ENCODE peak calls at places on chromosomes 16 and 17, in four cellular contexts. C is osteocyte, W is A673, O is lower leg skin. A is an unnamed sample.

GRCh38 chr17:65243838-65244237 is 106.7 kb downstream of the RGS9 start:
- DNase-seq in W (peak), O (peak), C (no peak), A (peak)

GRCh38 chr17:78368854-78369495 is 9.1 kb upstream of the SOCS3 start:
- DNase-seq in W (no peak), O (no peak), C (no peak), A (no peak)

GRCh38 chr16:8594149-8594666 is 3.9 kb upstream of the TMEM114 start:
- DNase-seq in O (no peak), W (peak), C (no peak), A (no peak)

GRCh38 chr17:48576479-48577309 is 1.5 kb downstream of the HOXB4 start:
- DNase-seq in W (peak), O (no peak), C (no peak), A (no peak)

GRCh38 chr17:4110152-4110551 is 32.7 kb downstream of the ZZEF1 start:
- DNase-seq in C (no peak), W (no peak), O (no peak), A (no peak)

GRCh38 chr17:17816240-17816814 is 20.5 kb downstream of the SREBF1 start:
- DNase-seq in O (no peak), W (no peak), C (no peak), A (no peak)

GRCh38 chr17:47905221-47905733 is 9.2 kb downstream of the SP2 start:
- DNase-seq in C (no peak), W (no peak), O (peak), A (no peak)

GRCh38 chr17:44672479-44673093 is 16.3 kb downstream of the MEIOC start:
- DNase-seq in W (peak), O (no peak), C (no peak), A (no peak)

GRCh38 chr17:40810505-40810904 is 10.7 kb upstream of the KRT28 start:
- DNase-seq in O (no peak), C (no peak), W (no peak), A (no peak)

GRCh38 chr16:47413041-47413440 is 47.8 kb downstream of the ITFG1 start:
- DNase-seq in C (no peak), O (no peak), W (no peak), A (no peak)

GRCh38 chr17:48236681-48237134 is 129.1 kb downstream of the SNX11 start:
- DNase-seq in W (peak), C (no peak), O (no peak), A (no peak)

GRCh38 chr16:57863434-57864160 is 61.3 kb upstream of the KIFC3 start:
- DNase-seq in W (peak), O (peak), C (peak), A (no peak)

GRCh38 chr16:16861546-16861945 is 482.6 kb downstream of the NPIPA7 start:
- DNase-seq in O (peak), C (no peak), W (peak), A (peak)

GRCh38 chr16:89541792-89542191 is 18.7 kb upstream of the RPL13 start:
- DNase-seq in O (no peak), C (no peak), W (no peak), A (no peak)

GRCh38 chr16:30700491-30700890 is 1.5 kb downstream of the SRCAP start:
- DNase-seq in C (no peak), O (no peak), W (no peak), A (no peak)

GRCh38 chr17:44218344-44219125 is 940 bp downstream of the UBTF start:
- DNase-seq in O (peak), W (peak), C (peak), A (peak)

GRCh38 chr16:24013733-24014645 is 178.2 kb downstream of the PRKCB start:
- DNase-seq in W (peak), O (peak), C (no peak), A (no peak)

GRCh38 chr16:21023509-21024202 is 123.1 kb downstream of the LYRM1 start:
- DNase-seq in W (no peak), C (no peak), O (no peak), A (no peak)

GRCh38 chr17:78032166-78032565 is 73.7 kb downstream of the TNRC6C start:
- DNase-seq in W (no peak), C (no peak), O (no peak), A (no peak)

GRCh38 chr17:66495035-66495434 is 192.6 kb downstream of the PRKCA start:
- DNase-seq in C (no peak), O (no peak), W (no peak), A (no peak)

GRCh38 chr16:70737377-70738082 is 51.7 kb upstream of the MTSS2 start:
- DNase-seq in C (peak), O (peak), W (no peak), A (no peak)

GRCh38 chr16:11742536-11743307 is at the start of gene TXNDC11:
- DNase-seq in W (peak), O (peak), C (peak), A (peak)

GRCh38 chr16:28924762-28925385 is at the start of gene RABEP2:
- DNase-seq in W (peak), C (peak), O (peak), A (peak)

GRCh38 chr17:77352441-77352840 is 211.7 kb downstream of the SEC14L1 start:
- DNase-seq in O (peak), W (no peak), C (peak), A (peak)

GRCh38 chr16:67431805-67432476 is 1.0 kb downstream of the HSD11B2 start:
- DNase-seq in W (no peak), O (no peak), C (no peak), A (no peak)

GRCh38 chr17:5516060-5516792 is 29.9 kb downstream of the MIS12 start:
- DNase-seq in C (no peak), W (no peak), O (no peak), A (no peak)

GRCh38 chr16:24696699-24697098 is 32.8 kb upstream of the TNRC6A start:
- DNase-seq in W (no peak), O (no peak), C (no peak), A (no peak)

GRCh38 chr16:85460983-85461813 is 151.9 kb upstream of the GSE1 start:
- DNase-seq in W (peak), O (no peak), C (no peak), A (no peak)

GRCh38 chr17:68591583-68591982 is 9.6 kb downstream of the FAM20A start:
- DNase-seq in O (no peak), C (peak), W (no peak), A (no peak)

DNA sequence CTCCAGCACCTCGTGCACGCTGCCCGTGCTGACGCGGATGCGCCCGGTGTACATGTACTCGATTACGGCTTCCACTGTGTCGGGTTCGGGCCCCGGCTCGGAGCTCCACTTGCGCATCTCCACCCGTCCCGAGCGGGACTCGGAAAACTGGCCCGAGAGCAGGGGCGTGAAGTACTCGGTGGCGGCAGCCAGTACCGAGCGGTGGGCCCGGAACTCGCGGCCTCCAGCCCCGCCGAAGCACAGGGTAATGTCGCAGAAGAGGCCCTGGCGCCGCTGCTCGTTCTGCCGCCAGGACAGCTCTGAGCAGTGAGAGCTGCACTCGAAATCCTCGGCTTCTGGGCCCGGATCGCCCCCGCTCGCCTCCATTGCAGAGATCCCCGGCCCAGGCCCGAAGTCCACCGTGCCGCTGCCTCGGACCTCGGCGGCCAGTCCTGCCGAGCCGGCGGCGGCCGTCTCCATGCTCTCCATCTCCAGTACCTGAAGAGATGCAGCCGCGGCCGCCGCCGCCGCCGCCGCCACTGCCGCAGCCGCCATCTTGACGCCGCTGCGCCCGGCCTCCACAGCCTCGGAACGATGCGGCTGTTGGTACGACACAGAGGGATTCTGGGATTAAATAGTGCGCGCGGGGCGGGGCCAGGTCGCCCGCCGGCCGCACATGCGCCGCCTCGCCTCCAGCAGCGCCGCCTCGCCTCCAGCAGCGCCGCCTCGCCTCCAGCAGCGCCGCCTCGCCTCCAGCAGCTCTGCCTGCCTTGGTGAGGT is at the start of gene KLHL11:
- DNase-seq in W (peak), C (peak), O (peak), A (peak)
- TF ChIP-seq CTCF in W (no peak), C (no peak), O (no peak), A (no peak)

GRCh38 chr16:13397126-13397525 is 495.7 kb downstream of the SHISA9 start:
- DNase-seq in C (no peak), O (no peak), W (no peak), A (no peak)

GRCh38 chr16:13402601-13403000 is 501.2 kb downstream of the SHISA9 start:
- DNase-seq in C (no peak), W (no peak), O (no peak), A (no peak)

GRCh38 chr16:13403326-13403725 is 501.9 kb downstream of the SHISA9 start:
- DNase-seq in W (no peak), C (no peak), O (no peak), A (no peak)

GRCh38 chr16:13401631-13402030 is 500.2 kb downstream of the SHISA9 start:
- DNase-seq in W (no peak), C (no peak), O (no peak), A (no peak)
- TF ChIP-seq CTCF in W (no peak), C (no peak), O (no peak), A (no peak)

GRCh38 chr17:50539762-50540440 is 7.1 kb upstream of the SPATA20 start:
- DNase-seq in C (no peak), W (no peak), O (peak), A (no peak)

GRCh38 chr17:50540485-50541401 is 6.2 kb upstream of the SPATA20 start:
- DNase-seq in W (no peak), C (no peak), O (no peak), A (no peak)

GRCh38 chr17:50541402-50541915 is 5.5 kb upstream of the SPATA20 start:
- DNase-seq in W (no peak), C (no peak), O (no peak), A (no peak)

GRCh38 chr17:50542795-50543774 is 3.9 kb upstream of the SPATA20 start:
- DNase-seq in W (no peak), C (no peak), O (peak), A (no peak)

DNA sequence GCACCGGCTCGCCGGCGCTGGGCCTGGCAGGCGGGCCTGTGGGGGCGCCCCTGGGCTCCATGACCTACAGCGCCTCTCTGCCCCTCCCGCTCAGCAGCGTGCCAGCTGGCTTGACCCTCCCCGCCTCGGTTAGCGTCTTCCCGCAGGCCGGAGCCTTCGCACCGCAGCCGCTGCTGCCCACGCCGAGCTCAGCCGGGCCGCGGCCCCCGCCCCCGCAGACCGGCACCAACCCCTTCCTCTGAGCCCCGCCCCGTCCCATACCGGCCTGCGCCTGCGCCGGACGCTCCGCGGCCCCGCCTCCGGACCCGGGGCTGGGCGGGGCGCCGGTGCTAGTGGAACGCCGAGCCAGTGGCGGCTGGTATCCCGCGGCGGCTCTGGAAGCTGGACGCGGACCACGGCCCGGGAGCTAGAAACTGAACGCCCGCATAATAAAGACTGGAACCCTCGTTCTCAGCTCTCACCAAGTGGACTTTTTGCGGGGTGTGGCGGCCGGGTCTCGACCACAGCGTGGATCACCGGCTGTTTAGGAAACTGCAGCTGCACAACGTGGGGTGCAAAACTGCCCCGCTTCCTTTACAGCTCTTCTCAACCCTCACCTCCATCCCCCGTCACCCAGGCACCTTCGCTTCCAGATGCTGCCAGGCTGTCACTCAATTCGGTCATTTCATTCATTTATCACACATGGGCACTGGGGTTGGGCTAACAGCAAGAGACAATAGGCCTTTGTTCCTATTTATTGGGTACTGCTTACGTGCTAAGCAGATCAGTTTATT is 4.9 kb upstream of the SPATA20 start:
- DNase-seq in W (peak), O (peak), C (peak), A (peak)
- TF ChIP-seq CTCF in W (peak), O (no peak), C (peak), A (peak)

GRCh38 chr16:81748476-81749198 is 30.5 kb upstream of the PLCG2 start:
- DNase-seq in W (no peak), C (no peak), O (no peak), A (no peak)
- TF ChIP-seq CTCF in W (no peak), C (no peak), O (no peak), A (no peak)

GRCh38 chr16:1942810-1943726 is at the start of gene MSRB1:
- DNase-seq in O (peak), C (peak), W (peak), A (peak)

GRCh38 chr16:1941924-1942809 is 832 bp downstream of the MSRB1 start:
- DNase-seq in W (no peak), C (no peak), O (no peak), A (no peak)

GRCh38 chr16:1938910-1939309 is 4.1 kb downstream of the MSRB1 start:
- DNase-seq in O (no peak), W (no peak), C (no peak), A (no peak)

GRCh38 chr16:1940273-1941161 is 2.5 kb downstream of the MSRB1 start:
- DNase-seq in W (no peak), C (no peak), O (no peak), A (no peak)

DNA sequence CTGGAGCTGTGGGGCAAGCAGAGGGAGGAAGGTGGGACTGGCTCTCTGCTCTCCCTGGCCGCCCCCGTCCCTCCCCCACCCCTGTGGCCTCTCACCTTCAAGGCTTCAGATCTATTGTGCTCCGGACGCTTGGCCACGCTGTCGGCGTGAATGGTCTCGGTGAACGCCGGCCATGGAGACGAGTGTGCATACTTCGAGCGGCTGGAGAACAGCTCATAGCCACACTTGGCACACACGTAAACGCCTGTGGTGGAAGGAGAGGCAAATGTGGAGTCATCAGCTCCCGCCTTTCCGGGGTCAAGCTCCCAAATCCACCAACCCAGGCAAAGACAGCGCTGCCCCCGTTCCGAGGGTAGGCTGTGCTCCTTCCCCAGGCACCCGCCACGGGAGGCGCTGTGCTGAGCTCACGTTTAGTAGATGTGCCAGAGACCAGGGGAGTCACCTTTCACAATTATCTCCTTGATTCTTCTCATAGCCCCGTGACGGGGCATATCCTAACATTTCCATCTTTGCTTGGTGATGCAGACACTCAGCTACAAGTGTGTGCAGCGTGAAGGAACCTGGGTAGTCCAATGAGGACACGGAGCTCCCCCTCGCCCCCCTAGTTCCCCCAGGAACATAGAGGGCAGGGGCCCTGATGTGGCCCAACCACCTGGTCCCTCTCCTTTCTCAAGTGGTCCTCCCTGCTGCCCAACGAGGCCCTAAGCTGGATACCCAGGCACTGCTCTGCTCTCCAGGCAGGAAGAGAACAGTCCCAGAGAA is 1.7 kb downstream of the MSRB1 start:
- DNase-seq in W (no peak), O (no peak), C (no peak), A (no peak)
- TF ChIP-seq CTCF in W (no peak), O (no peak), C (no peak), A (peak)

GRCh38 chr17:29709861-29710849 is 87.4 kb upstream of the CORO6 start:
- DNase-seq in W (no peak), C (no peak), O (no peak), A (no peak)
- TF ChIP-seq CTCF in W (no peak), C (no peak), O (no peak), A (no peak)

GRCh38 chr16:86520317-86521210 is 10.2 kb downstream of the FOXF1 start:
- DNase-seq in C (no peak), O (no peak), W (no peak), A (no peak)
- TF ChIP-seq CTCF in C (no peak), O (no peak), W (peak), A (no peak)

DNA sequence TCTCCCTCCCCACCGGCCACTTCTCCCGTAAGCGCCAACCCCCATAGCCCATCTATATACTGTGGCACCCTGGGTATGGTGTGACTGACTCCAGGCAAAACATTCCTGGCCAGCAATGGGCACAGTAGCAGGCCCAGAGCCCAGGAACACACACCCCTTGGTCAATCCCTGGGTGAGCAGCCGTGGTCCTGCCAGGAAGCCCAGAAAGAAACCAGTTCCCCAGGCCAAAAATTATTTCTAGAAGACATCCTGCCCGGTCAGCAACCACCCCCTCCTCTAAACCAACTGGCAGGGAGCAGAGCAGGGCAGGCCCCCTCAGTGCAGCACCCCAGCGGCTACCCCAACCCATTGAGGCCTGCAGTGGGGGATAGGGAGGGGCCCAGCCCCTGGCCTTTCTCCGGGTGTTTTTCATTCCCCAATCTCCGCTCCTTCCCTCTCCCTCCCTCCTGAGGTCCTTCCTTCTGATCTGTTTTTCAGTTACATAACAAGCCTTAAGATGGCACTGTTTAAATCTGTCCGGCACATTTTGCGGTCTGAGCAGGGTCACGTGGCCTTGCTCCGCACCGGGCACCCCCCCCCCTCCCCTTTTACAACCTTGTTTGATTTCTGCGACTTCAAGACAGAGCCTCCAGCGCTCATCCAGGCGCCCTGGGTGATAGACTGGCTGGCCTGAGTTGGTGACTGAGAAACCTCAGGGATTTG is 2.0 kb downstream of the NPTX1 start:
- DNase-seq in C (no peak), O (no peak), W (peak), A (no peak)
- TF ChIP-seq CTCF in C (peak), O (no peak), W (peak), A (peak)

A was measured in type B pancreatic cell.